ENCODE peak calls at places on chromosomes 11 and 22, in six cellular contexts. J, R, U, S, K and A are unnamed samples.
A peak's percentile ranks its signal among the peaks of the same experiment; 100 is the strongest.

GRCh38 chr11:5366856-5367255 is 15.5 kb downstream of the OR51B6 start:
- DNase-seq in J (peak; percentile 34), R (no peak), U (no peak), S (peak; percentile 65), K (no peak), A (peak; percentile 36)

GRCh38 chr11:70885281-70885680 is 367.1 kb downstream of the SHANK2 start:
- DNase-seq in J (no peak), R (no peak), U (no peak), S (no peak), K (no peak), A (no peak)

GRCh38 chr22:41562461-41562860 is 1.7 kb downstream of the CSDC2 start:
- DNase-seq in J (no peak), R (no peak), U (no peak), S (no peak), K (no peak), A (no peak)

GRCh38 chr11:45332486-45332934 is 46.4 kb upstream of the SYT13 start:
- DNase-seq in J (peak; percentile 19), R (peak; percentile 51), U (peak; percentile 29), S (peak; percentile 56), K (peak; percentile 62), A (peak; percentile 73)

GRCh38 chr11:45025716-45026492 is 75.2 kb upstream of the TP53I11 start:
- DNase-seq in J (peak; percentile 22), R (no peak), U (no peak), S (no peak), K (no peak), A (peak; percentile 96)

GRCh38 chr11:58549644-58550043 is 26.0 kb downstream of the LPXN start:
- DNase-seq in J (no peak), R (no peak), U (no peak), S (no peak), K (no peak), A (no peak)

GRCh38 chr22:29814003-29814402 is 24.1 kb downstream of the ASCC2 start:
- DNase-seq in J (no peak), R (no peak), U (no peak), S (no peak), K (no peak), A (no peak)

GRCh38 chr11:124896821-124897391 is 759 bp downstream of the ROBO4 start:
- DNase-seq in J (no peak), R (no peak), U (no peak), S (no peak), K (no peak), A (no peak)

GRCh38 chr11:122486793-122487495 is 168.6 kb upstream of the UBASH3B start:
- DNase-seq in J (peak; percentile 5), R (peak; percentile 15), U (peak; percentile 6), S (peak; percentile 25), K (peak; percentile 20), A (peak; percentile 38)

GRCh38 chr11:44326615-44327475 is 16.9 kb upstream of the ALX4 start:
- DNase-seq in J (no peak), R (no peak), U (no peak), S (peak; percentile 25), K (no peak), A (no peak)

GRCh38 chr11:32427935-32428664 is 7.2 kb downstream of the WT1 start:
- DNase-seq in J (no peak), R (no peak), U (no peak), S (no peak), K (peak; percentile 60), A (no peak)

GRCh38 chr11:125036933-125037332 is 26.2 kb upstream of the SLC37A2 start:
- DNase-seq in J (peak; percentile 98), R (no peak), U (no peak), S (peak; percentile 96), K (no peak), A (no peak)

GRCh38 chr11:134474070-134474860 is 62.2 kb upstream of the B3GAT1 start:
- DNase-seq in J (no peak), R (no peak), U (no peak), S (no peak), K (no peak), A (no peak)

GRCh38 chr11:10304495-10305261 is at the start of gene ADM:
- DNase-seq in J (peak; percentile 93), R (peak; percentile 74), U (peak; percentile 91), S (peak; percentile 96), K (peak; percentile 86), A (no peak)

GRCh38 chr11:12901272-12901671 is 107.8 kb upstream of the RASSF10 start:
- DNase-seq in J (peak; percentile 30), R (no peak), U (no peak), S (peak; percentile 26), K (no peak), A (no peak)

GRCh38 chr11:44065851-44066731 is at the start of gene ACCS:
- DNase-seq in J (peak; percentile 87), R (peak; percentile 69), U (peak; percentile 88), S (peak; percentile 97), K (peak; percentile 89), A (peak; percentile 98)

GRCh38 chr11:32829680-32830412 is at the start of gene PRRG4:
- DNase-seq in J (peak; percentile 16), R (peak; percentile 32), U (no peak), S (peak; percentile 76), K (peak; percentile 82), A (peak; percentile 77)

GRCh38 chr11:57157624-57158023 is 24.1 kb upstream of the LRRC55 start:
- DNase-seq in J (no peak), R (no peak), U (no peak), S (no peak), K (no peak), A (no peak)

GRCh38 chr11:2477936-2478335 is 33.1 kb downstream of the KCNQ1 start:
- DNase-seq in J (no peak), R (no peak), U (no peak), S (no peak), K (no peak), A (no peak)

GRCh38 chr22:32533265-32534068 is 58.9 kb downstream of the FBXO7 start:
- DNase-seq in J (peak; percentile 54), R (no peak), U (no peak), S (peak; percentile 85), K (no peak), A (no peak)

GRCh38 chr11:3205261-3206127 is 13.1 kb downstream of the MRGPRG start:
- DNase-seq in J (no peak), R (no peak), U (no peak), S (peak; percentile 19), K (no peak), A (no peak)

DNA sequence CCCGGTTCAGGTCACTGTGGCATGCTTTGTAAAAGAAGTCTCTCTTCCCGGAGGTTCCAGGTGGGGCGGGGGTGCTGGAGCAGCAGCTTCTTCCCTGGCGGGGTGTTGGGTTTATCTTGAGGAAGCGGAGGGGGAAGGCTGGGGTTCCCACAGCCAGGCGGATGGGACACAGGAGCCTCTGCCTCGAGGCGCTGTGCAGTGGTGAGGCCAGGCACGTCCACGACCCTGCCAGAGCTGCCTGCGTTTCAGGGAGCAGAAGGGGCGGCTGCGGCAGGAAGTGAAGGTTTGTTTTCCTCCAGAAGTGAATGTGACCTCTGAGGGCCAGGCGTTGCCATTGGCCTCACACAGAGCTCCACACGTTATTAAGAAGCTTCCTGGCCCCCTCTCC is 20.1 kb upstream of the ADORA2A start:
- DNase-seq in J (no peak), R (no peak), U (no peak), S (no peak), K (no peak), A (no peak)
- H3K4me2 ChIP-seq in J (no peak overlapping the region), R (no peak overlapping the region), U (no peak overlapping the region), S (no peak overlapping the region), K (no peak overlapping the region), A (no peak overlapping the region)

DNA sequence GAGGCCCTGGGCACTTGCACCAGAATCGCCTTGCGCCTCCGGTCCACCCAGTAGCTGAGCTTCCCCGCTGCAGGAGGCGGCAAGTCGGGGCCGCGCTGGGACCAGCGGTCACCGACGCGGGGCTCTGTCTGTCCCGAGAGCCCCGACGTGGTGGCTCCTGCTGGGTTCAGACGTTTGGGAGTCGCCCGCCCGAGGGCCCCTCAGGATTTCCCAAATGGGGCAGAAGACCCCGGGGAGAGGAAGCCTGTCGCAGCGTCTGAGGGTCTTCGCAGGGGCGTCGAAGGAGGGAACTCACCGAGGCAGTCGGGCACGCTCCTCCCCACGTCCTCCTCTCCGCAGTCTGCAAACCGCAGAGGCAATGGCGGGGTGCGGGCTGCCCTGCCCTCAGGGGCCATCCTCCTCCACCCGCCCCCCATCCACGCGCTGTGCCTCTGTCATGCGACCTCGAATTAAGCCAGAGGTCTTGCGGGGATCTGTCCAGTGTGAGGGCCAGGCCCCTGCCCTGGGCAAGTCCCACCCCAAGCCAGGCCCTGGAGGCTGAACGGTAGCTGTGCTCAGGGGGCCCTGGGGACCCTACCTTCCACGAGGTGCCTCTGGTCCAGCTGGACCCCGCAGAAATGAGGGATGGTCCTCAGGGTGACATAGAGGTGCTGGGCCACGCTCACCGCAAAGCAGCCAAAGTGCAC is 12.5 kb downstream of the IL17REL start:
- DNase-seq in J (no peak), R (no peak), U (no peak), S (no peak), K (no peak), A (no peak)
- H3K9ac ChIP-seq in J (no peak overlapping the region), R (peak overlapping the region; percentile 63), U (no peak overlapping the region), S (no peak overlapping the region), K (no peak overlapping the region), A (no peak overlapping the region)

GRCh38 chr22:49328076-49328475 is 499.6 kb downstream of the BRD1 start:
- DNase-seq in J (no peak), R (no peak), U (no peak), S (no peak), K (no peak), A (no peak)

GRCh38 chr22:49330421-49331222 is 497.1 kb downstream of the BRD1 start:
- DNase-seq in J (no peak), R (no peak), U (no peak), S (no peak), K (no peak), A (no peak)

GRCh38 chr22:49327411-49327810 is 500.3 kb downstream of the BRD1 start:
- DNase-seq in J (no peak), R (no peak), U (no peak), S (no peak), K (no peak), A (no peak)

GRCh38 chr22:49329636-49330035 is 498.0 kb downstream of the BRD1 start:
- DNase-seq in J (no peak), R (no peak), U (no peak), S (no peak), K (no peak), A (no peak)

GRCh38 chr22:49328630-49329405 is 498.9 kb downstream of the BRD1 start:
- DNase-seq in J (no peak), R (no peak), U (no peak), S (no peak), K (no peak), A (no peak)
- H3K9me3 ChIP-seq in J (peaks cover 73% of the 10 kb centered on the region), R (peaks cover 8% of the 10 kb centered on the region), U (no peaks in the 10 kb centered on the region), S (no peaks in the 10 kb centered on the region), K (no peaks in the 10 kb centered on the region), A (no peaks in the 10 kb centered on the region)

GRCh38 chr11:106156290-106156937 is 79.0 kb downstream of the AASDHPPT start:
- DNase-seq in J (peak; percentile 83), R (peak; percentile 21), U (peak; percentile 26), S (peak; percentile 82), K (peak; percentile 49), A (peak; percentile 83)

GRCh38 chr11:106152824-106153223 is 75.4 kb downstream of the AASDHPPT start:
- DNase-seq in J (peak; percentile 22), R (no peak), U (no peak), S (peak; percentile 67), K (no peak), A (no peak)

DNA sequence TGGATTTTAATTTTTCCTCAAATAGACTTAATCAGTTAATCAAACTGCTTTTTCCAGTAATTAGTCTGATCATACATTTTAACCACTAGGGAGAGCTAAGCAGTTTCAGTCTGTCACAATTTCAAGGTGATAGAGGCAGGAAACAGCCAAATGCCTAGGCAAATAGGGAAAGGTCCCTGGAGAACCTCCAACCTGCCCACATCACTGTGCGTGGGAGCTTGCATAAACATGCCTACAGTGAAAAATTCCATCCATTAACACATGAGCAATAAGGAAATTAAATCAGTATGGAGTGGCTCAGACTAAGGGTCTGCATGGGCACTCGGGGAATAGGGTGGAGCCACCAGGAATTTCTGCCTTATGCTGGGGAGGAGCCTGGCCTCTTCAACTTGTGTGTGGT is 74.6 kb downstream of the AASDHPPT start:
- DNase-seq in J (peak; percentile 17), R (no peak), U (no peak), S (peak; percentile 62), K (no peak), A (peak; percentile 56)
- H3K4me2 ChIP-seq in J (no peak overlapping the region), R (no peak overlapping the region), U (no peak overlapping the region), S (peak overlapping the region; percentile 35), K (no peak overlapping the region), A (no peak overlapping the region)